ENCODE peak calls at places on chromosomes 11 and 22, in ten cellular contexts. N, I, F, M, W, L, V, S, Q and J are unnamed samples. For H3K9me3, the result is how much of the 10 kb centered on the place peaks cover.

GRCh38 chr11:101428918-101429317 is 154.9 kb downstream of the TRPC6 start:
- DNase-seq in N (no peak), I (peak), F (no peak), M (no peak), W (peak), L (no peak), V (no peak), S (peak), Q (no peak), J (no peak)

GRCh38 chr11:94088906-94089305 is 39.7 kb upstream of the PANX1 start:
- DNase-seq in N (no peak), I (no peak), F (no peak), M (no peak), W (no peak), L (no peak), V (no peak), S (no peak), Q (no peak), J (no peak)

GRCh38 chr11:103683581-103683980 is 352.9 kb upstream of the DDI1 start:
- DNase-seq in N (no peak), I (no peak), F (no peak), M (no peak), W (no peak), L (no peak), V (no peak), S (no peak), Q (no peak), J (no peak)

GRCh38 chr11:82864268-82864667 is 36.0 kb downstream of the PRCP start:
- DNase-seq in N (peak), I (peak), F (peak), M (peak), W (peak), L (peak), V (peak), S (peak), Q (peak), J (peak)

GRCh38 chr22:50189849-50190181 is 4.1 kb downstream of the TRABD start:
- DNase-seq in N (no peak), I (no peak), F (peak), M (no peak), W (no peak), L (no peak), V (no peak), S (no peak), Q (peak), J (no peak)

GRCh38 chr11:270451-271208 is 7.6 kb upstream of the NLRP6 start:
- DNase-seq in N (no peak), I (no peak), F (no peak), M (no peak), W (no peak), L (no peak), V (no peak), S (no peak), Q (no peak), J (no peak)

GRCh38 chr22:42365337-42365865 is 66.8 kb downstream of the NFAM1 start:
- DNase-seq in N (no peak), I (no peak), F (peak), M (no peak), W (no peak), L (no peak), V (no peak), S (peak), Q (no peak), J (peak)

GRCh38 chr11:16632295-16633200 is 105.9 kb upstream of the C11orf58 start:
- DNase-seq in N (no peak), I (peak), F (no peak), M (peak), W (no peak), L (no peak), V (no peak), S (peak), Q (no peak), J (no peak)

GRCh38 chr11:12389676-12390075 is 12.3 kb downstream of the PARVA start:
- DNase-seq in N (no peak), I (no peak), F (no peak), M (no peak), W (no peak), L (no peak), V (no peak), S (no peak), Q (no peak), J (no peak)

GRCh38 chr11:113906515-113906914 is 1.9 kb downstream of the HTR3B start:
- DNase-seq in N (no peak), I (no peak), F (no peak), M (no peak), W (peak), L (no peak), V (no peak), S (peak), Q (peak), J (no peak)

GRCh38 chr11:93740802-93741093 is 547 bp downstream of the TAF1D start:
- DNase-seq in N (peak), I (peak), F (peak), M (peak), W (peak), L (no peak), V (peak), S (peak), Q (peak), J (peak)

GRCh38 chr11:61718613-61719302 is 33.7 kb upstream of the MYRF start:
- DNase-seq in N (no peak), I (no peak), F (peak), M (peak), W (no peak), L (no peak), V (no peak), S (peak), Q (no peak), J (peak)

GRCh38 chr22:47032956-47033647 is 270.7 kb downstream of the TBC1D22A start:
- DNase-seq in N (no peak), I (no peak), F (no peak), M (no peak), W (no peak), L (no peak), V (no peak), S (no peak), Q (peak), J (no peak)

GRCh38 chr11:83724704-83725114 is 438.5 kb upstream of the CCDC90B start:
- DNase-seq in N (no peak), I (peak), F (no peak), M (no peak), W (peak), L (peak), V (no peak), S (peak), Q (no peak), J (no peak)

GRCh38 chr11:114348200-114349191 is 51.8 kb downstream of the C11orf71 start:
- DNase-seq in N (no peak), I (peak), F (peak), M (no peak), W (peak), L (peak), V (no peak), S (peak), Q (peak), J (peak)

GRCh38 chr11:20110908-20111669 is 49.2 kb downstream of the DBX1 start:
- DNase-seq in N (no peak), I (peak), F (no peak), M (no peak), W (peak), L (no peak), V (peak), S (peak), Q (peak), J (peak)

GRCh38 chr22:36417281-36417686 is 29.5 kb upstream of the MYH9 start:
- DNase-seq in N (no peak), I (no peak), F (no peak), M (no peak), W (peak), L (no peak), V (peak), S (peak), Q (peak), J (peak)

GRCh38 chr11:6538456-6538855 is 41.4 kb downstream of the DNHD1 start:
- DNase-seq in N (no peak), I (no peak), F (no peak), M (peak), W (no peak), L (no peak), V (no peak), S (no peak), Q (no peak), J (no peak)

GRCh38 chr11:45872513-45873356 is 12.7 kb upstream of the MAPK8IP1 start:
- DNase-seq in N (no peak), I (peak), F (no peak), M (no peak), W (peak), L (peak), V (peak), S (peak), Q (no peak), J (peak)

GRCh38 chr22:38751422-38752346 is 4.1 kb downstream of the SUN2 start:
- DNase-seq in N (peak), I (no peak), F (peak), M (no peak), W (peak), L (no peak), V (no peak), S (no peak), Q (peak), J (peak)

GRCh38 chr11:1732421-1733008 is 17.9 kb downstream of the IFITM10 start:
- DNase-seq in N (no peak), I (no peak), F (no peak), M (peak), W (no peak), L (no peak), V (no peak), S (no peak), Q (no peak), J (no peak)

GRCh38 chr22:27752771-27753170 is 48.8 kb downstream of the MN1 start:
- DNase-seq in N (no peak), I (peak), F (peak), M (peak), W (no peak), L (no peak), V (peak), S (no peak), Q (peak), J (peak)

GRCh38 chr11:14249121-14249963 is 109.6 kb downstream of the RRAS2 start:
- DNase-seq in N (peak), I (peak), F (no peak), M (peak), W (peak), L (no peak), V (no peak), S (peak), Q (peak), J (peak)

GRCh38 chr11:68837583-68838571 is 3.8 kb downstream of the CPT1A start:
- DNase-seq in N (no peak), I (no peak), F (peak), M (no peak), W (no peak), L (no peak), V (no peak), S (no peak), Q (no peak), J (no peak)

GRCh38 chr22:49094151-49094550 is 733.5 kb downstream of the BRD1 start:
- DNase-seq in N (no peak), I (no peak), F (no peak), M (no peak), W (no peak), L (no peak), V (no peak), S (no peak), Q (no peak), J (no peak)
- H3K9me3 ChIP-seq in N (under half), I (under half), F (under half), M (under half), W (under half), L (under half), V (under half), S (under half), Q (under half), J (under half)

GRCh38 chr11:72125956-72126355 is 9.6 kb upstream of the FOLR3 start:
- DNase-seq in N (no peak), I (no peak), F (no peak), M (no peak), W (no peak), L (no peak), V (no peak), S (no peak), Q (no peak), J (no peak)
- H3K9me3 ChIP-seq in N (under half), I (under half), F (under half), M (under half), W (under half), L (under half), V (under half), S (half or more), Q (under half), J (under half)

DNA sequence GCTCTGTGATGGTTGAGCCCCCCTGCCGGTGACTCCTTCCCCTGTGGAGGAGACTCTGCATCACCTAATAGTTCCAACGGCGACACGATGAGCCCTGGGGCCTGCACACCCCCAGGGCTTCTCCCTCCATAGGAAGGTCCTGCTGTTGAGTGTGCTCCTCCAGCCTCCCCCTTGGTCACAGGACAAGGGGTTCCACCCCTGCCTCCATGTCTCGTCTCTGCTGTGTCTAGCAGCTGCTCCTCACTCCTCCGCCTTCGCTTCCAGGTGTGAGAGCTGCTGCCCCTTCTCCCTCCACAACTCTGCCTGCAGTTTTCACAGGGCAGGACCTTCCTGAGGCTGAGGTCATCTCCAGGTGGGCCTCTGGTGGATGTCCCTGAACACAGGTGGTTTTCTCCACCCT is 1416.1 kb downstream of the TBC1D22A start:
- DNase-seq in N (no peak), I (no peak), F (no peak), M (no peak), W (no peak), L (no peak), V (no peak), S (no peak), Q (no peak), J (no peak)
- H3K9me3 ChIP-seq in N (under half), I (under half), F (under half), M (under half), W (under half), L (under half), V (under half), S (under half), Q (under half), J (under half)

GRCh38 chr22:32044913-32045312 is 1.9 kb downstream of the SLC5A1 start:
- DNase-seq in N (no peak), I (no peak), F (no peak), M (no peak), W (peak), L (no peak), V (peak), S (no peak), Q (peak), J (no peak)

GRCh38 chr22:32042924-32043323 is at the start of gene SLC5A1:
- DNase-seq in N (no peak), I (no peak), F (no peak), M (no peak), W (peak), L (no peak), V (no peak), S (no peak), Q (peak), J (no peak)

GRCh38 chr22:32048069-32048468 is 5.0 kb downstream of the SLC5A1 start:
- DNase-seq in N (no peak), I (no peak), F (peak), M (no peak), W (no peak), L (no peak), V (no peak), S (no peak), Q (no peak), J (no peak)

GRCh38 chr22:32043391-32043790 is 330 bp downstream of the SLC5A1 start:
- DNase-seq in N (no peak), I (no peak), F (no peak), M (no peak), W (no peak), L (no peak), V (no peak), S (no peak), Q (peak), J (no peak)

DNA sequence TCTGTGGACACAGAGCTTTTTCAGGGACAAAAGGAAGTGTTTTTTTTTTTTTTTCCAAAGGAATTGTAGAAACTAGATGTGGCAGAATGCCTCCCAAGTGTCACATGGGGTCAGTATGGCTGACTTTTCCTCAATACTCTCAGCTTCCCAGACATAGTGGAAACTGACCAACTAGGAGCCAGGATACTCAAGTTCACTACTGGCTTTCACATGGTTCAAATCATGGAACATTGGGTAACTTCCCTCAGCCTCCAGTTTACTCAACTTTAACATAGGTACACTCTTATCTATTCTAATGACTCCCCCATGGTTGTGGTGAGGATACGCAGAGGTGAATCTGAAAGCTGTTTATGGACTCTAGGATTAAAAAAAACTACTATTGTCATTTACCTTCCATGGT is 1.4 kb downstream of the SLC5A1 start:
- DNase-seq in N (no peak), I (no peak), F (no peak), M (no peak), W (no peak), L (no peak), V (no peak), S (no peak), Q (no peak), J (no peak)
- H3K9me3 ChIP-seq in N (under half), I (under half), F (under half), M (under half), W (under half), L (under half), V (under half), S (under half), Q (under half), J (under half)

DNA sequence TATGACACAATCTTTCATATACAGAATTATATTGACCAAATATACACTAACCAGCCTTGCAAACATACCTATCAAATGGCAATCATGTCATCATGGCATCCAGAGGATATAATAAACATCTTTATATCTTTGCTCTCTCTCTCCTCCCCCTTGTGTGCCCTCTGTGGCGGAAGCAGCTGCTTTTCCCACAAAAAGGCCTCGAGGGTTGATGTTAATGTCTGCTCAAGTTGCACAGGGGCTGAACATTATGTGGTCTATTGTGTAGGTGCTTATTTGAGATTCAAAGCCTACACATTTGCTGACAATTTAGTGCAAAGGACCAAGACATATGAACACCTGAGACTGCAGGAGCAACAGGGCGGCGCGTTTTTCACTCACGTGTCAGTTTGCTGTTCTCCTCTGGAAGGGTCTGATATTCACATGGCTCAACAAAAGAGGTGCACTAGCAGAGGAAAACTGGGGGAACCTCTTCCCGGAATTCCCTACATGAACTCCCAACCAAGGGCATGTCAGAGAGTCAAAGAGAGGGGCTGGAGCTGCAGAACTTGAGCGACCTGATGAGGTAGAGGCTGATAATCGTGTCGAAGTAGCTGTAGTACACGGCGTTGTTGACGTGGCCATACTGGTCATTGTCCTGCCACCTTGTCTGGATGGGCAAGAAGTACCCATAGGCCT is 138.8 kb downstream of the RCN1 start:
- DNase-seq in N (no peak), I (no peak), F (no peak), M (no peak), W (no peak), L (no peak), V (no peak), S (no peak), Q (no peak), J (peak)
- H3K9me3 ChIP-seq in N (under half), I (under half), F (under half), M (under half), W (under half), L (under half), V (under half), S (under half), Q (under half), J (under half)